ENCODE peak calls at places on chromosomes 4 and X, in ten cellular contexts. Y is esophagus muscularis mucosa, O is upper lobe of left lung, A is transverse colon, D is H1, L is HepG2, P is K562, X is stomach, N is sigmoid colon, J is GM12878. F is an unnamed sample.

GRCh38 chrX:96183843-96184242 is 500.8 kb upstream of the DIAPH2 start:
- DNase-seq in Y (no peak), O (no peak), A (no peak), D (no peak), L (no peak), P (no peak), X (no peak), N (no peak), J (no peak), F (no peak)

GRCh38 chr4:38902695-38903094 is 35.1 kb downstream of the FAM114A1 start:
- DNase-seq in Y (no peak), O (no peak), A (no peak), D (no peak), L (peak; percentile 27), P (peak; percentile 43), X (no peak), N (no peak), J (no peak), F (no peak)

GRCh38 chrX:81202989-81203388 is 1.1 kb downstream of the SH3BGRL start:
- DNase-seq in Y (no peak), O (no peak), A (no peak), D (no peak), L (no peak), P (peak; percentile 17), X (no peak), N (no peak), J (no peak), F (no peak)

GRCh38 chr4:114562176-114562904 is 36.3 kb upstream of the UGT8 start:
- DNase-seq in Y (no peak), O (no peak), A (no peak), D (peak; percentile 44), L (no peak), P (no peak), X (no peak), N (no peak), J (no peak), F (no peak)

GRCh38 chr4:8284391-8284790 is 14.8 kb downstream of the HTRA3 start:
- DNase-seq in Y (no peak), O (peak; percentile 63), A (no peak), D (no peak), L (no peak), P (no peak), X (no peak), N (peak; percentile 62), J (no peak), F (peak; percentile 50)

GRCh38 chr4:57109847-57110634 is at the start of gene IGFBP7:
- DNase-seq in Y (no peak), O (peak; percentile 93), A (peak; percentile 61), D (peak; percentile 59), L (no peak), P (peak; percentile 4), X (peak; percentile 58), N (peak; percentile 83), J (no peak), F (peak; percentile 65)

GRCh38 chr4:99120501-99120900 is 23.6 kb downstream of the ADH4 start:
- DNase-seq in Y (no peak), O (peak; percentile 18), A (no peak), D (no peak), L (no peak), P (no peak), X (no peak), N (no peak), J (no peak), F (no peak)

GRCh38 chr4:77617203-77617602 is 11.6 kb downstream of the CXCL13 start:
- DNase-seq in Y (no peak), O (no peak), A (no peak), D (no peak), L (no peak), P (no peak), X (no peak), N (no peak), J (no peak), F (no peak)

GRCh38 chr4:107755841-107756356 is 35.9 kb upstream of the PAPSS1 start:
- DNase-seq in Y (no peak), O (no peak), A (no peak), D (no peak), L (peak; percentile 37), P (no peak), X (no peak), N (no peak), J (no peak), F (no peak)

GRCh38 chr4:186606593-186606992 is 51.2 kb upstream of the MTNR1A start:
- DNase-seq in Y (no peak), O (no peak), A (no peak), D (no peak), L (no peak), P (peak; percentile 12), X (no peak), N (no peak), J (no peak), F (no peak)

GRCh38 chr4:41679991-41680390 is 68.5 kb downstream of the PHOX2B start:
- DNase-seq in Y (peak; percentile 17), O (no peak), A (no peak), D (no peak), L (no peak), P (no peak), X (no peak), N (no peak), J (no peak), F (no peak)

GRCh38 chr4:77599378-77599777 is 6.2 kb upstream of the CXCL13 start:
- DNase-seq in Y (no peak), O (no peak), A (no peak), D (no peak), L (peak; percentile 30), P (peak; percentile 35), X (peak; percentile 28), N (no peak), J (no peak), F (no peak)

GRCh38 chr4:116925900-116926457 is 159.4 kb downstream of the TRAM1L1 start:
- DNase-seq in Y (no peak), O (peak; percentile 80), A (no peak), D (peak; percentile 71), L (no peak), P (no peak), X (peak; percentile 39), N (peak; percentile 50), J (no peak), F (no peak)

GRCh38 chr4:24980064-24980690 is 50.6 kb downstream of the LGI2 start:
- DNase-seq in Y (no peak), O (no peak), A (peak; percentile 54), D (peak; percentile 67), L (peak; percentile 33), P (peak; percentile 65), X (peak; percentile 59), N (peak; percentile 83), J (peak; percentile 19), F (no peak)

GRCh38 chr4:80184791-80185756 is 12.2 kb upstream of the PRDM8 start:
- DNase-seq in Y (peak; percentile 89), O (peak; percentile 78), A (peak; percentile 21), D (peak; percentile 64), L (no peak), P (no peak), X (no peak), N (peak; percentile 76), J (no peak), F (no peak)
- TF ChIP-seq CTCF in Y (no peak), O (no peak), A (no peak), D (no peak), L (no peak), P (no peak), X (no peak), N (no peak), J (no peak), F (no peak)

GRCh38 chr4:184348311-184349233 is 125.8 kb downstream of the IRF2 start:
- DNase-seq in Y (no peak), O (no peak), A (peak; percentile 85), D (no peak), L (peak; percentile 99), P (peak; percentile 54), X (peak; percentile 87), N (no peak), J (peak; percentile 32), F (no peak)
- TF ChIP-seq EP300 in Y (no peak), O (no peak), A (peak; percentile 60), D (no peak), L (peak; percentile 78), P (no peak), X (no peak), N (no peak), J (no peak), F (no peak)

GRCh38 chr4:37602454-37603069 is 83.6 kb downstream of the RELL1 start:
- DNase-seq in Y (no peak), O (no peak), A (no peak), D (no peak), L (no peak), P (no peak), X (no peak), N (no peak), J (no peak), F (no peak)

GRCh38 chr4:37603711-37604110 is 82.5 kb downstream of the RELL1 start:
- DNase-seq in Y (no peak), O (no peak), A (no peak), D (no peak), L (no peak), P (no peak), X (no peak), N (no peak), J (no peak), F (no peak)

GRCh38 chr4:37603070-37603468 is 83.1 kb downstream of the RELL1 start:
- DNase-seq in Y (peak; percentile 96), O (peak; percentile 89), A (peak; percentile 87), D (peak; percentile 96), L (peak; percentile 55), P (peak; percentile 76), X (peak; percentile 87), N (peak; percentile 88), J (peak; percentile 26), F (peak; percentile 90)

GRCh38 chr4:37599092-37599800 is 86.9 kb downstream of the RELL1 start:
- DNase-seq in Y (no peak), O (no peak), A (no peak), D (no peak), L (peak; percentile 64), P (no peak), X (no peak), N (no peak), J (no peak), F (no peak)

DNA sequence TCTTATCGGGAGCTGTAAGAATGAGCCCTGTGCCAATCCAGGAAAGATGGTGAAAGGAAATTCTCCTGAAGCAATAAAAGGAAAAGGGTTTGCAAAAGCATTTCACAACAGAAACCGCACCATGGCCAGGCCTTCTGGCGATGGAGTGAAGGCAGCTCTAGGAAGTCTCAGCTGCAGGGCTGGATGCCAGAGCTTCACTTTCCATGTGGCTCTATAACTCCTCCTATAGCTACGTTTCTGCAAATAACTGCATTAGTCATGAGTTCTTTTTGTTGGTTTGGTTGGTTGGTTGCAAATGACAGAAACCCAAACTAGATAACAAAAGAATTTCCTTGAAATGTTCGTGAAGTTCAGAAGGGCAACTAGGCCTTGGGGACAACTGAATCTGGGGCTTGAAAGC is 84.6 kb downstream of the RELL1 start:
- DNase-seq in Y (no peak), O (no peak), A (peak; percentile 36), D (no peak), L (peak; percentile 18), P (no peak), X (peak; percentile 68), N (no peak), J (no peak), F (no peak)
- TF ChIP-seq POLR2AphosphoS5 in Y (no peak), O (no peak), A (no peak), D (no peak), L (no peak), P (no peak), X (no peak), N (no peak), J (no peak), F (no peak)

GRCh38 chrX:34338046-34338445 is 205.9 kb upstream of the FAM47A start:
- DNase-seq in Y (no peak), O (no peak), A (no peak), D (no peak), L (no peak), P (no peak), X (no peak), N (no peak), J (no peak), F (no peak)

GRCh38 chrX:34332336-34332735 is 200.2 kb upstream of the FAM47A start:
- DNase-seq in Y (no peak), O (no peak), A (no peak), D (no peak), L (no peak), P (no peak), X (no peak), N (no peak), J (no peak), F (no peak)
- TF ChIP-seq CTCF in Y (no peak), O (no peak), A (no peak), D (peak; percentile 35), L (no peak), P (no peak), X (no peak), N (no peak), J (no peak), F (no peak)